ENCODE peak calls at places on chromosomes 3 and 15, in ten cellular contexts. P is ovary, L is heart left ventricle, C is lower leg skin, K is body of pancreas, W is suprapubic skin, A is stomach, Y is uterus, N is K562, U is endothelial cell of umbilical vein. F is an unnamed sample.

GRCh38 chr3:37768107-37768809 is 93.4 kb upstream of the CTDSPL start:
- DNase-seq in P (no peak), L (no peak), C (no peak), K (peak), W (no peak), A (peak), Y (no peak), N (no peak), U (peak), F (no peak)

GRCh38 chr3:4943553-4943952 is 35.7 kb upstream of the BHLHE40 start:
- DNase-seq in P (no peak), L (no peak), C (no peak), K (no peak), W (no peak), A (no peak), Y (no peak), N (peak), U (no peak), F (no peak)

GRCh38 chr15:77027697-77028450 is 32.9 kb downstream of the PSTPIP1 start:
- DNase-seq in P (peak), L (peak), C (no peak), K (peak), W (peak), A (no peak), Y (peak), N (peak), U (peak), F (no peak)

GRCh38 chr15:36371509-36371908 is 207.9 kb upstream of the CDIN1 start:
- DNase-seq in P (no peak), L (no peak), C (no peak), K (no peak), W (no peak), A (no peak), Y (no peak), N (no peak), U (no peak), F (no peak)

GRCh38 chr3:62882676-62883228 is 7.5 kb upstream of the CADPS start:
- DNase-seq in P (no peak), L (no peak), C (no peak), K (no peak), W (no peak), A (no peak), Y (no peak), N (no peak), U (no peak), F (no peak)

GRCh38 chr3:108202834-108203233 is 19.4 kb downstream of the IFT57 start:
- DNase-seq in P (no peak), L (no peak), C (no peak), K (peak), W (no peak), A (no peak), Y (no peak), N (no peak), U (no peak), F (no peak)

GRCh38 chr3:7503431-7503830 is 642.5 kb downstream of the GRM7 start:
- DNase-seq in P (no peak), L (no peak), C (no peak), K (no peak), W (no peak), A (no peak), Y (no peak), N (no peak), U (peak), F (no peak)

GRCh38 chr3:177804032-177804431 is 606.8 kb upstream of the TBL1XR1 start:
- DNase-seq in P (no peak), L (no peak), C (no peak), K (no peak), W (no peak), A (no peak), Y (no peak), N (no peak), U (no peak), F (no peak)

GRCh38 chr15:63463030-63463429 is 41.4 kb upstream of the USP3 start:
- DNase-seq in P (no peak), L (no peak), C (no peak), K (no peak), W (no peak), A (no peak), Y (no peak), N (no peak), U (no peak), F (no peak)

GRCh38 chr15:63462053-63462452 is 42.3 kb upstream of the USP3 start:
- DNase-seq in P (no peak), L (no peak), C (no peak), K (no peak), W (no peak), A (no peak), Y (no peak), N (no peak), U (peak), F (no peak)

GRCh38 chr15:63460210-63461135 is 43.9 kb upstream of the USP3 start:
- DNase-seq in P (no peak), L (no peak), C (no peak), K (no peak), W (no peak), A (peak), Y (no peak), N (no peak), U (no peak), F (no peak)

GRCh38 chr15:63458794-63459395 is 45.5 kb upstream of the USP3 start:
- DNase-seq in P (no peak), L (no peak), C (no peak), K (no peak), W (no peak), A (no peak), Y (no peak), N (no peak), U (no peak), F (no peak)

DNA sequence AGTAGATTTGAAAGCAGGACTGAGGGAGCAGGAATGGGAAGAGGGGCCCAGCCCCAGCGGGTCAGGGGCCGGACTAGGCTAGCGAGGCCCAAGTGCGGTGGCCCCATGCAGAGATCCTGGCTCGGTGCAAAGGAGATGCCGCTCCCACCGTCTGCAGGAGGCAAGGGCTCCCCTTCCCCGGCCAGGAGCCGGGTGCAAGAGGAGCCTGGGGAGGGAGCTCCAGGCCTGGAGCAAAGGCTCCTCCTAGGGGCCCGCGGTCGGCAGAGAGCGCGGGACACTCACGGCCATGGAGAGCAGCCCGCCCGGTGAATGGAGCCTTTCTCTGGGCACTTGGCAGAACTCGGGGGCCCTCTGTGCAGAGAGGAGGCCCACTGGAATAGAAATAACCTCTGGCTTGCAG is 43.2 kb upstream of the USP3 start:
- DNase-seq in P (no peak), L (no peak), C (no peak), K (no peak), W (no peak), A (peak), Y (no peak), N (no peak), U (no peak), F (no peak)
- TF ChIP-seq POLR2A in P (no peak), L (no peak), C (no peak), K (no peak), W (no peak), A (no peak), Y (no peak), N (no peak), U (no peak), F (no peak)

GRCh38 chr15:25181290-25182097 is 226.7 kb downstream of the SNRPN start:
- DNase-seq in P (peak), L (no peak), C (no peak), K (no peak), W (peak), A (peak), Y (peak), N (no peak), U (no peak), F (no peak)
- TF ChIP-seq POLR2A in P (no peak), L (no peak), C (no peak), K (no peak), W (no peak), A (no peak), Y (no peak), N (no peak), U (no peak), F (no peak)

DNA sequence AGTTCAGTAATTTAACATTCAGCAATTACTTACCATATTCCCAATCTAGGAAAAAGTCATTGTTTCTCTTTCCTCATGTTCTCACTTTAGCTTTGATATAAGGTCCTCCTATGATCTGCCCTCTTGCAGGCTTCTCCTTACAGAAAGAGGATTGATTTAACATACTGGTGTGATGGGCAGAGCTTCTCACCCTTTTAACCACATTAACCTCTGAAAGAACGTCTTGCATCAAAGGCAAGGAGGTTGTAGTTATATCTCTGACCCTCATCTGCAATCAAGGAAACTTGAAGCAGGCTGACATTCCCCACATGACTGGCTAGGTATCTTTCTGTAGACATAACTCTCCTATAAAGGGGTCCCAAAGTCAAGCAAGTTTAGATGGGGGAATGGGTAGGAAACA is 39.5 kb downstream of the BTLA start:
- DNase-seq in P (no peak), L (no peak), C (no peak), K (no peak), W (no peak), A (no peak), Y (no peak), N (no peak), U (no peak), F (no peak)
- TF ChIP-seq POLR2A in P (no peak), L (no peak), C (no peak), K (no peak), W (no peak), A (no peak), Y (no peak), N (no peak), U (no peak), F (no peak)

GRCh38 chr3:113013593-113013992 is 22.8 kb downstream of the GTPBP8 start:
- DNase-seq in P (no peak), L (no peak), C (no peak), K (no peak), W (no peak), A (no peak), Y (no peak), N (no peak), U (no peak), F (no peak)

GRCh38 chr3:113018461-113019181 is 27.8 kb downstream of the GTPBP8 start:
- DNase-seq in P (no peak), L (peak), C (no peak), K (no peak), W (no peak), A (no peak), Y (no peak), N (no peak), U (no peak), F (no peak)

GRCh38 chr3:113021471-113021870 is 30.7 kb downstream of the GTPBP8 start:
- DNase-seq in P (no peak), L (no peak), C (no peak), K (no peak), W (no peak), A (no peak), Y (no peak), N (no peak), U (no peak), F (no peak)

DNA sequence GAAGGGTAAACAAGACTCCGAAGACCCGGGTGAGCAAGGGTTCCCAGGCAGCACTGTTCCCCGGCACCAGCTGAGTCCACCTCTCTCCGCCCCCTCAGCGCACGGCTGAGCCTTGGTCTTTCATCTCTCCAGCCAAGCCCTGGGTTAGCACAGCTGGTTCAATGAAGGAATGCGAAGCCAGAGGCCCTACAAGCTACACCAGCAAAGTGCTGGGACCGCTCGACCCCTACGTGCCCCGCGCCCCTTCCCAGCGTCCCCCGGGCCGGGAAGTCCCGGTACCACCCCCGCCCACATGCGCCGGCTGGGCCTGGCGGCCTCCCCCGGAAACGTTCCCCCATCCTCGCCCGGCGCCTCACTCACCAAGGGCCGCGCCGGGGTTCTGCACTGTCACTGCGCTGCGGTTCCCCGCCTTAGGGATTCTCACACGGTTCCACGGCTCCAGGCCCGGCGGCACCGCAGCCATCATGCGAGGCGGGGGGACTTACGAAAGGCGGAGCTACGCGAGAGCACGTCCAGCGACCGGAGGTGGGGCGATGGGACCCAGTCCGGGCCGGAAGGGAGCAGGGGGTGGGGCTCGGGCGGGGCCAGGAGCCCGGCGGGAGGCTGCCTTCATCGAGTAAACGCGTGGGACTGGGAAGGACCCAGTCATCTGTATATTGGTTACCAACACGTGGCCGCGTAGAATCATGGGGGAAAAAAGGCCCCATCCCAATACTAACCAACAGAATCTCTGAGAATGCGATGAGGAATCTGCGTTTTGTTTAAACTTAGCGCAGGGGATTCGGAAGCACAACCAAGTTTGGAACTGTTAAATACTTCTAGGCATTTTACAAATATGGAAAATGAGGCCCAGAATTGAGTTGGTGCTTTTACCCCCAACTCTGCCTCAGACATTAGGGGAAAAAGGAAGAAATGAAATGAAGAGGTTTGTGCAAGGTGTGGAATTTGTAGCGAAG is 28.7 kb downstream of the GTPBP8 start:
- DNase-seq in P (peak), L (peak), C (peak), K (peak), W (peak), A (peak), Y (peak), N (peak), U (peak), F (peak)
- TF ChIP-seq POLR2A in P (peak), L (peak), C (no peak), K (peak), W (no peak), A (no peak), Y (no peak), N (peak), U (peak), F (peak)

GRCh38 chr3:126180477-126181397 is at the start of gene ALDH1L1:
- DNase-seq in P (peak), L (peak), C (no peak), K (peak), W (no peak), A (peak), Y (peak), N (no peak), U (no peak), F (no peak)
- TF ChIP-seq POLR2A in P (peak), L (peak), C (no peak), K (peak), W (no peak), A (no peak), Y (no peak), N (no peak), U (no peak), F (no peak)

F was measured in H54.